ENCODE peak calls at places on chromosomes 7 and 10, in ten cellular contexts. L is fibroblast of lung; P is mesothelial cell of epicardium; V is NT2/D1; F is HEK293T; O is stimulated activated CD4-positive, alpha-beta T cell treated with anti-CD3 and anti-CD28 coated beads, Interleukin-2, amount 100 ng/mL, for 48 hours; D is neural progenitor cell; X is kidney epithelial cell; H is central memory CD4-positive, alpha-beta T cell; T is endothelial cell. B is an unnamed sample.

GRCh38 chr7:106015586-106016218 is 52.6 kb downstream of the CDHR3 start:
- DNase-seq in P (no peak), X (no peak), V (no peak), D (no peak), O (no peak), L (peak), H (no peak), F (no peak), T (no peak), B (no peak)

GRCh38 chr7:55348502-55348901 is 16.6 kb upstream of the LANCL2 start:
- DNase-seq in V (no peak), P (no peak), H (no peak), L (peak), X (no peak), F (no peak), D (no peak), O (no peak), T (no peak), B (no peak)

GRCh38 chr7:131581241-131582157 is 25.1 kb upstream of the PODXL start:
- DNase-seq in F (no peak), L (no peak), O (no peak), V (no peak), H (no peak), T (no peak), D (no peak), X (no peak), P (no peak), B (no peak)

GRCh38 chr7:17009007-17009719 is 127.4 kb upstream of the AGR3 start:
- DNase-seq in L (peak), V (peak), D (no peak), H (peak), O (no peak), P (no peak), T (no peak), X (no peak), F (no peak), B (no peak)

GRCh38 chr10:43267811-43268210 is 946 bp upstream of the RASGEF1A start:
- DNase-seq in V (no peak), D (no peak), O (no peak), L (no peak), H (no peak), T (no peak), F (peak), P (no peak), X (no peak), B (no peak)

GRCh38 chr10:7529638-7530037 is 118.8 kb upstream of the SFMBT2 start:
- DNase-seq in L (no peak), D (peak), H (no peak), X (no peak), O (no peak), V (no peak), F (no peak), P (no peak), T (peak), B (no peak)

GRCh38 chr7:55483061-55483460 is 89.2 kb downstream of the VOPP1 start:
- DNase-seq in P (no peak), H (no peak), F (no peak), V (no peak), X (no peak), O (no peak), L (no peak), T (no peak), D (no peak), B (no peak)

GRCh38 chr7:2309889-2310331 is 4.3 kb downstream of the SNX8 start:
- DNase-seq in V (peak), H (no peak), T (no peak), X (peak), D (peak), L (peak), O (no peak), P (no peak), F (no peak), B (no peak)

GRCh38 chr10:107611101-107611500 is 446.6 kb upstream of the SORCS1 start:
- DNase-seq in T (no peak), H (no peak), D (no peak), O (no peak), F (no peak), L (peak), P (no peak), V (no peak), X (no peak), B (no peak)

GRCh38 chr10:121594076-121594475 is 4.2 kb downstream of the FGFR2 start:
- DNase-seq in H (no peak), F (no peak), D (no peak), L (no peak), P (no peak), O (no peak), X (no peak), V (no peak), T (no peak), B (no peak)

GRCh38 chr10:99172130-99172738 is 63.4 kb downstream of the HPSE2 start:
- DNase-seq in O (no peak), F (peak), T (peak), D (peak), H (no peak), P (no peak), V (peak), L (peak), X (peak), B (peak)

GRCh38 chr7:77409005-77409738 is 7.0 kb downstream of the GSAP start:
- DNase-seq in P (no peak), T (no peak), H (no peak), L (peak), D (no peak), X (no peak), O (no peak), V (no peak), F (no peak), B (no peak)

B was measured in neural crest cell.